ENCODE peak calls at places on chromosomes 2 and 18, in five cellular contexts. X is amygdala, W is heart right ventricle, S is NCI-H748 treated with DMSO at 0.1 percent for 48 hours, P is head of caudate nucleus. C is an unnamed sample.

GRCh38 chr2:96940991-96941775 is 45.2 kb downstream of the FAM178B start:
- DNase-seq in P (no peak), X (no peak), S (no peak), W (no peak), C (no peak)

GRCh38 chr18:24176727-24177416 is 38.0 kb downstream of the CABYR start:
- DNase-seq in S (peak), W (peak), P (peak), X (peak), C (no peak)

GRCh38 chr2:73851274-73851673 is 22.5 kb downstream of the STAMBP start:
- DNase-seq in X (no peak), P (no peak), S (no peak), W (no peak), C (no peak)

GRCh38 chr2:211333377-211333776 is 777.0 kb downstream of the CPS1 start:
- DNase-seq in S (no peak), X (no peak), W (no peak), P (no peak), C (no peak)

GRCh38 chr2:138267161-138267901 is 234.2 kb upstream of the SPOPL start:
- DNase-seq in X (no peak), P (no peak), S (no peak), W (no peak), C (no peak)

GRCh38 chr2:96534131-96534530 is 2.4 kb upstream of the ARID5A start:
- DNase-seq in X (no peak), W (no peak), P (no peak), S (no peak), C (no peak)

GRCh38 chr2:135650721-135651120 is 90.9 kb upstream of the UBXN4 start:
- DNase-seq in P (no peak), W (no peak), X (no peak), S (no peak), C (no peak)

GRCh38 chr2:45141883-45142866 is 132.9 kb upstream of the SIX2 start:
- DNase-seq in X (no peak), S (no peak), P (no peak), W (no peak), C (no peak)

GRCh38 chr2:109024477-109024876 is 35.5 kb upstream of the EDAR start:
- DNase-seq in X (no peak), S (no peak), W (no peak), P (no peak), C (no peak)

GRCh38 chr18:50866765-50867164 is 12.2 kb upstream of the ME2 start:
- DNase-seq in W (no peak), P (no peak), X (no peak), S (no peak), C (no peak)

GRCh38 chr2:9160732-9161131 is 45.9 kb upstream of the ASAP2 start:
- DNase-seq in P (no peak), S (no peak), W (no peak), X (no peak), C (no peak)

GRCh38 chr18:5444269-5444668 is 99.5 kb downstream of the EPB41L3 start:
- DNase-seq in W (no peak), S (no peak), P (no peak), X (no peak), C (no peak)

GRCh38 chr2:120949027-120949956 is 213.6 kb downstream of the GLI2 start:
- DNase-seq in X (no peak), S (no peak), P (no peak), W (no peak), C (no peak)

GRCh38 chr2:47437287-47437686 is 34.3 kb downstream of the MSH2 start:
- DNase-seq in X (no peak), P (no peak), S (no peak), W (no peak), C (peak)